ENCODE peak calls at places on chromosome 2, in nine cellular contexts. One of them, this sample, is unnamed.

GRCh38 chr2:116732322-116732721 is 1082.2 kb upstream of the DDX18 start:
- DNase-seq in GM23338: no peak
- DNase-seq in RWPE1: no peak
- DNase-seq in Calu3: no peak
- DNase-seq in tibial artery: no peak
- DNase-seq in lower lobe of right lung: no peak
- DNase-seq in upper lobe of right lung: no peak
- DNase-seq in neural crest cell: no peak
- DNase-seq in endothelial cell: no peak
- DNase-seq in this sample: no peak

GRCh38 chr2:68366083-68366560 is 1.0 kb downstream of the PLEK start:
- DNase-seq in GM23338: no peak
- DNase-seq in RWPE1: no peak
- DNase-seq in Calu3: no peak
- DNase-seq in tibial artery: no peak
- DNase-seq in lower lobe of right lung: no peak
- DNase-seq in upper lobe of right lung: no peak
- DNase-seq in neural crest cell: no peak
- DNase-seq in endothelial cell: no peak
- DNase-seq in this sample: peak; percentile 25

GRCh38 chr2:240236217-240237111 is 96.0 kb upstream of the OTOS start:
- DNase-seq in GM23338: no peak
- DNase-seq in RWPE1: no peak
- DNase-seq in Calu3: no peak
- DNase-seq in tibial artery: no peak
- DNase-seq in lower lobe of right lung: peak; percentile 48
- DNase-seq in upper lobe of right lung: peak; percentile 64
- DNase-seq in neural crest cell: no peak
- DNase-seq in endothelial cell: no peak
- DNase-seq in this sample: peak; percentile 25

GRCh38 chr2:109601693-109602250 is 12.0 kb downstream of the SEPTIN10 start:
- DNase-seq in GM23338: no peak
- DNase-seq in RWPE1: no peak
- DNase-seq in Calu3: no peak
- DNase-seq in tibial artery: no peak
- DNase-seq in lower lobe of right lung: no peak
- DNase-seq in upper lobe of right lung: no peak
- DNase-seq in neural crest cell: no peak
- DNase-seq in endothelial cell: no peak
- DNase-seq in this sample: no peak

GRCh38 chr2:118699816-118700215 is 147.6 kb downstream of the EN1 start:
- DNase-seq in GM23338: no peak
- DNase-seq in RWPE1: no peak
- DNase-seq in Calu3: peak; percentile 9
- DNase-seq in tibial artery: no peak
- DNase-seq in lower lobe of right lung: no peak
- DNase-seq in upper lobe of right lung: no peak
- DNase-seq in neural crest cell: no peak
- DNase-seq in endothelial cell: no peak
- DNase-seq in this sample: no peak

GRCh38 chr2:27622921-27623384 is 5.9 kb downstream of the CCDC121 start:
- DNase-seq in GM23338: peak; percentile 51
- DNase-seq in RWPE1: peak; percentile 36
- DNase-seq in Calu3: no peak
- DNase-seq in tibial artery: no peak
- DNase-seq in lower lobe of right lung: no peak
- DNase-seq in upper lobe of right lung: no peak
- DNase-seq in neural crest cell: no peak
- DNase-seq in endothelial cell: no peak
- DNase-seq in this sample: no peak

GRCh38 chr2:238103465-238104070 is 3.4 kb downstream of the ESPNL start:
- DNase-seq in GM23338: no peak
- DNase-seq in RWPE1: no peak
- DNase-seq in Calu3: no peak
- DNase-seq in tibial artery: peak; percentile 3
- DNase-seq in lower lobe of right lung: no peak
- DNase-seq in upper lobe of right lung: peak; percentile 57
- DNase-seq in neural crest cell: no peak
- DNase-seq in endothelial cell: no peak
- DNase-seq in this sample: no peak

GRCh38 chr2:222861411-222862067 is 703 bp downstream of the ACSL3 start:
- DNase-seq in GM23338: no peak
- DNase-seq in RWPE1: no peak
- DNase-seq in Calu3: peak; percentile 10
- DNase-seq in tibial artery: peak; percentile 28
- DNase-seq in lower lobe of right lung: peak; percentile 77
- DNase-seq in upper lobe of right lung: peak; percentile 80
- DNase-seq in neural crest cell: no peak
- DNase-seq in endothelial cell: peak; percentile 16
- DNase-seq in this sample: peak; percentile 56

GRCh38 chr2:229520582-229521221 is 193.7 kb downstream of the DNER start:
- DNase-seq in GM23338: peak; percentile 13
- DNase-seq in RWPE1: no peak
- DNase-seq in Calu3: no peak
- DNase-seq in tibial artery: peak; percentile 45
- DNase-seq in lower lobe of right lung: no peak
- DNase-seq in upper lobe of right lung: no peak
- DNase-seq in neural crest cell: no peak
- DNase-seq in endothelial cell: no peak
- DNase-seq in this sample: no peak

GRCh38 chr2:226487573-226487972 is 312.0 kb downstream of the IRS1 start:
- DNase-seq in GM23338: no peak
- DNase-seq in RWPE1: no peak
- DNase-seq in Calu3: no peak
- DNase-seq in tibial artery: no peak
- DNase-seq in lower lobe of right lung: no peak
- DNase-seq in upper lobe of right lung: no peak
- DNase-seq in neural crest cell: no peak
- DNase-seq in endothelial cell: no peak
- DNase-seq in this sample: no peak

GRCh38 chr2:226490172-226490571 is 309.4 kb downstream of the IRS1 start:
- DNase-seq in GM23338: no peak
- DNase-seq in RWPE1: no peak
- DNase-seq in Calu3: no peak
- DNase-seq in tibial artery: no peak
- DNase-seq in lower lobe of right lung: no peak
- DNase-seq in upper lobe of right lung: no peak
- DNase-seq in neural crest cell: no peak
- DNase-seq in endothelial cell: no peak
- DNase-seq in this sample: no peak

GRCh38 chr2:226483745-226484619 is 315.6 kb downstream of the IRS1 start:
- DNase-seq in GM23338: peak; percentile 92
- DNase-seq in RWPE1: no peak
- DNase-seq in Calu3: no peak
- DNase-seq in tibial artery: no peak
- DNase-seq in lower lobe of right lung: no peak
- DNase-seq in upper lobe of right lung: no peak
- DNase-seq in neural crest cell: no peak
- DNase-seq in endothelial cell: no peak
- DNase-seq in this sample: no peak

GRCh38 chr2:226488034-226488433 is 311.6 kb downstream of the IRS1 start:
- DNase-seq in GM23338: no peak
- DNase-seq in RWPE1: no peak
- DNase-seq in Calu3: no peak
- DNase-seq in tibial artery: no peak
- DNase-seq in lower lobe of right lung: no peak
- DNase-seq in upper lobe of right lung: no peak
- DNase-seq in neural crest cell: no peak
- DNase-seq in endothelial cell: no peak
- DNase-seq in this sample: no peak

DNA sequence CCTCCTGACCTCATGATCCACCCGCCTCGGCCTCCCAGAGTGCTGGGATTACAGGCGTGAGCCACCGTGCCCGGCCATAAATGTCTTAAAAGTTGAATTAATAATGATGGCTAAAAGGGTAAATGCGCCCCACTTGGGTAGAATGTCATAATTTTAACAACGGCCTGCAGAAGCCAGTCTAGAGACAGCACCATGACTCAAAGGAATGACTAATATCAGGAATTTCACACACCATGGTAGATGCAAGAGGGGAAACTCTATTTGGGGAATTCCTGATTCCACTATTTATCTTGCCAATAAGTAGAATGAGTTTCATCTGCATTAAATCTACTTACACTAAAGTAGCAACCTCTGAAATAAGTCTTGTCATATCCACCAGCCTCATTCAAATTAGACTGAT is 309.9 kb downstream of the IRS1 start:
- DNase-seq in GM23338: no peak
- DNase-seq in RWPE1: peak; percentile 65
- DNase-seq in Calu3: no peak
- DNase-seq in tibial artery: no peak
- DNase-seq in lower lobe of right lung: no peak
- DNase-seq in upper lobe of right lung: no peak
- DNase-seq in neural crest cell: no peak
- DNase-seq in endothelial cell: no peak
- DNase-seq in this sample: peak; percentile 3
- TF ChIP-seq CTCF in GM23338: no peak
- TF ChIP-seq CTCF in RWPE1: no peak
- TF ChIP-seq CTCF in Calu3: no peak
- TF ChIP-seq CTCF in tibial artery: no peak
- TF ChIP-seq CTCF in lower lobe of right lung: no peak
- TF ChIP-seq CTCF in upper lobe of right lung: no peak
- TF ChIP-seq CTCF in neural crest cell: no peak
- TF ChIP-seq CTCF in endothelial cell: no peak
- TF ChIP-seq CTCF in this sample: no peak

DNA sequence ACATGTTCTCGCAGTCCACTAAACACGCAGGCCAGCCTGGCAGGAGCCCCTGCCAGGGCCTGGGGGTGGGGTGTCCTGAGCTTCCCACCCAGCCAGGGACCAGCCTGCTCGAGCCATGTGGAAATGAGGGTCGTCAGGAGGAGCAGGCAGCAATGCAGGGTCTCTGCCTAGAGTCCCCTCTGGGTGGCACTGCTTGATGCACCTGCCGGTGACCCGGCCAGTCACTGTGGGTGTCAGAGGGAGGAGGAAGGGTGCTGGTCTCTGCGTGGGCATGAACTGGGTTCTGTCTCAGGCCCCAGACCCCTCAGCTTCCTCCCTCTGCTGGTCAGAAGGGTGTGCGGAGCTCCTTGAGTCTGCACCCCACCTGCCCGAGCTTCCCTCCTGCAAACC is 166.4 kb downstream of the INHBB start:
- DNase-seq in GM23338: peak; percentile 30
- DNase-seq in RWPE1: no peak
- DNase-seq in Calu3: no peak
- DNase-seq in tibial artery: no peak
- DNase-seq in lower lobe of right lung: no peak
- DNase-seq in upper lobe of right lung: no peak
- DNase-seq in neural crest cell: no peak
- DNase-seq in endothelial cell: no peak
- DNase-seq in this sample: no peak
- TF ChIP-seq CTCF in GM23338: no peak
- TF ChIP-seq CTCF in RWPE1: no peak
- TF ChIP-seq CTCF in Calu3: no peak
- TF ChIP-seq CTCF in tibial artery: no peak
- TF ChIP-seq CTCF in lower lobe of right lung: no peak
- TF ChIP-seq CTCF in upper lobe of right lung: no peak
- TF ChIP-seq CTCF in neural crest cell: no peak
- TF ChIP-seq CTCF in endothelial cell: no peak
- TF ChIP-seq CTCF in this sample: no peak

GRCh38 chr2:179336782-179337534 is 72.3 kb upstream of the SESTD1 start:
- DNase-seq in GM23338: no peak
- DNase-seq in RWPE1: no peak
- DNase-seq in Calu3: no peak
- DNase-seq in tibial artery: peak; percentile 27
- DNase-seq in lower lobe of right lung: no peak
- DNase-seq in upper lobe of right lung: no peak
- DNase-seq in neural crest cell: no peak
- DNase-seq in endothelial cell: no peak
- DNase-seq in this sample: no peak

GRCh38 chr2:179343945-179344279 is 79.3 kb upstream of the SESTD1 start:
- DNase-seq in GM23338: no peak
- DNase-seq in RWPE1: no peak
- DNase-seq in Calu3: no peak
- DNase-seq in tibial artery: no peak
- DNase-seq in lower lobe of right lung: no peak
- DNase-seq in upper lobe of right lung: no peak
- DNase-seq in neural crest cell: no peak
- DNase-seq in endothelial cell: no peak
- DNase-seq in this sample: no peak

GRCh38 chr2:179341152-179341866 is 76.7 kb upstream of the SESTD1 start:
- DNase-seq in GM23338: no peak
- DNase-seq in RWPE1: no peak
- DNase-seq in Calu3: no peak
- DNase-seq in tibial artery: no peak
- DNase-seq in lower lobe of right lung: no peak
- DNase-seq in upper lobe of right lung: no peak
- DNase-seq in neural crest cell: no peak
- DNase-seq in endothelial cell: no peak
- DNase-seq in this sample: no peak

GRCh38 chr2:179338681-179339080 is 74.0 kb upstream of the SESTD1 start:
- DNase-seq in GM23338: no peak
- DNase-seq in RWPE1: no peak
- DNase-seq in Calu3: no peak
- DNase-seq in tibial artery: no peak
- DNase-seq in lower lobe of right lung: no peak
- DNase-seq in upper lobe of right lung: no peak
- DNase-seq in neural crest cell: no peak
- DNase-seq in endothelial cell: no peak
- DNase-seq in this sample: no peak

DNA sequence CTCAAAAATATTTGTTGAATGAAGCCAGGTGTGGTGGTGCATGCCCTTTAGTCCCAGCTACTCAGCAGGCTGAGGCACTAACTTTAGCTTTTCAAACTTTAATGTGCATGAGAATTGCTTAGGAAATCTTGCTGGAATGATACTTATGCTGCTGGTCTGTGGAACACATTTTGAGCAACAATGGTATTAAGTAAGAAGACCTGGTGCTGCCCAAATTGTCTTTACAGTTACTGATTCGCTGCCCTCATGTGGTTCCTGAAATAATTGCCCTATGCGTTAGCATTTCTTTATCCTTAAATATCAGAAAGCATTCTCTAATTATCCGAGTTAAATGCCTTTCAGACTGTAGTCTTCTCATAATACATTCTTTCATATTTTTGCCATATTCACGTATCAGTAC is 76.0 kb upstream of the SESTD1 start:
- DNase-seq in GM23338: peak; percentile 55
- DNase-seq in RWPE1: peak; percentile 9
- DNase-seq in Calu3: peak; percentile 12
- DNase-seq in tibial artery: no peak
- DNase-seq in lower lobe of right lung: no peak
- DNase-seq in upper lobe of right lung: no peak
- DNase-seq in neural crest cell: no peak
- DNase-seq in endothelial cell: no peak
- DNase-seq in this sample: peak; percentile 8
- TF ChIP-seq CTCF in GM23338: peak; percentile 59
- TF ChIP-seq CTCF in RWPE1: no peak
- TF ChIP-seq CTCF in Calu3: peak; percentile 22
- TF ChIP-seq CTCF in tibial artery: peak; percentile 15
- TF ChIP-seq CTCF in lower lobe of right lung: peak; percentile 34
- TF ChIP-seq CTCF in upper lobe of right lung: peak; percentile 42
- TF ChIP-seq CTCF in neural crest cell: no peak
- TF ChIP-seq CTCF in endothelial cell: no peak
- TF ChIP-seq CTCF in this sample: no peak

GRCh38 chr2:176134978-176135575 is 5.6 kb downstream of the HOXD8 start:
- DNase-seq in GM23338: no peak
- DNase-seq in RWPE1: no peak
- DNase-seq in Calu3: no peak
- DNase-seq in tibial artery: no peak
- DNase-seq in lower lobe of right lung: no peak
- DNase-seq in upper lobe of right lung: no peak
- DNase-seq in neural crest cell: no peak
- DNase-seq in endothelial cell: no peak
- DNase-seq in this sample: no peak
- TF ChIP-seq CTCF in GM23338: no peak
- TF ChIP-seq CTCF in RWPE1: no peak
- TF ChIP-seq CTCF in Calu3: no peak
- TF ChIP-seq CTCF in tibial artery: no peak
- TF ChIP-seq CTCF in lower lobe of right lung: no peak
- TF ChIP-seq CTCF in upper lobe of right lung: no peak
- TF ChIP-seq CTCF in neural crest cell: no peak
- TF ChIP-seq CTCF in endothelial cell: no peak
- TF ChIP-seq CTCF in this sample: no peak